ENCODE peak calls at places on chromosomes 6 and 20, in four cellular contexts. One of them, this sample, is unnamed.

GRCh38 chr6:82365011-82365751 is 1.6 kb downstream of the TPBG start:
- DNase-seq in K562: no peak
- DNase-seq in HepG2: no peak
- DNase-seq in GM12878: no peak
- DNase-seq in this sample: peak; percentile 73

GRCh38 chr20:51120438-51120837 is 97.5 kb upstream of the KCNG1 start:
- DNase-seq in GM12878: no peak
- DNase-seq in HepG2: no peak
- DNase-seq in K562: no peak
- DNase-seq in this sample: no peak

GRCh38 chr20:48541581-48542071 is 286.2 kb downstream of the PREX1 start:
- DNase-seq in HepG2: no peak
- DNase-seq in GM12878: peak; percentile 63
- DNase-seq in K562: no peak
- DNase-seq in this sample: no peak

GRCh38 chr6:63663147-63663877 is 27.7 kb downstream of the PHF3 start:
- DNase-seq in GM12878: no peak
- DNase-seq in K562: peak; percentile 18
- DNase-seq in HepG2: no peak
- DNase-seq in this sample: no peak

GRCh38 chr20:24986436-24987015 is 6.0 kb downstream of the APMAP start:
- DNase-seq in GM12878: no peak
- DNase-seq in K562: no peak
- DNase-seq in HepG2: no peak
- DNase-seq in this sample: no peak

GRCh38 chr6:106275692-106276091 is 49.9 kb downstream of the ATG5 start:
- DNase-seq in HepG2: no peak
- DNase-seq in GM12878: no peak
- DNase-seq in K562: no peak
- DNase-seq in this sample: no peak

GRCh38 chr20:63963784-63964301 is 5.9 kb downstream of the ZNF512B start:
- DNase-seq in HepG2: no peak
- DNase-seq in K562: no peak
- DNase-seq in GM12878: no peak
- DNase-seq in this sample: no peak

GRCh38 chr6:37680668-37681067 is 17.0 kb downstream of the MDGA1 start:
- DNase-seq in GM12878: no peak
- DNase-seq in K562: no peak
- DNase-seq in HepG2: no peak
- DNase-seq in this sample: no peak

GRCh38 chr6:15194453-15194852 is 51.4 kb upstream of the JARID2 start:
- DNase-seq in GM12878: no peak
- DNase-seq in HepG2: no peak
- DNase-seq in K562: no peak
- DNase-seq in this sample: no peak

GRCh38 chr6:20840675-20841074 is 306.4 kb downstream of the CDKAL1 start:
- DNase-seq in GM12878: no peak
- DNase-seq in HepG2: no peak
- DNase-seq in K562: no peak
- DNase-seq in this sample: no peak

GRCh38 chr6:144548525-144548924 is 263.4 kb downstream of the UTRN start:
- DNase-seq in K562: no peak
- DNase-seq in GM12878: no peak
- DNase-seq in HepG2: no peak
- DNase-seq in this sample: peak; percentile 12

GRCh38 chr6:130178692-130179091 is 44.1 kb downstream of the SAMD3 start:
- DNase-seq in K562: peak; percentile 34
- DNase-seq in GM12878: no peak
- DNase-seq in HepG2: peak; percentile 39
- DNase-seq in this sample: no peak

GRCh38 chr6:111909238-111909637 is 36.0 kb upstream of the FYN start:
- DNase-seq in HepG2: no peak
- DNase-seq in K562: no peak
- DNase-seq in GM12878: no peak
- DNase-seq in this sample: no peak

GRCh38 chr6:5537967-5538366 is 276.7 kb downstream of the FARS2 start:
- DNase-seq in K562: no peak
- DNase-seq in HepG2: no peak
- DNase-seq in GM12878: no peak
- DNase-seq in this sample: no peak

GRCh38 chr6:106369739-106370138 is 9.2 kb downstream of the CRYBG1 start:
- DNase-seq in GM12878: no peak
- DNase-seq in K562: no peak
- DNase-seq in HepG2: no peak
- DNase-seq in this sample: no peak

GRCh38 chr6:32949113-32949512 is 3.8 kb downstream of the HLA-DMA start:
- DNase-seq in HepG2: no peak
- DNase-seq in K562: no peak
- DNase-seq in GM12878: no peak
- DNase-seq in this sample: no peak

GRCh38 chr6:100462396-100462795 is 2.3 kb downstream of the SIM1 start:
- DNase-seq in HepG2: no peak
- DNase-seq in GM12878: no peak
- DNase-seq in K562: no peak
- DNase-seq in this sample: no peak

GRCh38 chr6:95017922-95018321 is 559.4 kb upstream of the MANEA start:
- DNase-seq in HepG2: no peak
- DNase-seq in GM12878: no peak
- DNase-seq in K562: no peak
- DNase-seq in this sample: no peak

GRCh38 chr6:139449611-139450000 is 75.2 kb upstream of the CITED2 start:
- DNase-seq in GM12878: no peak
- DNase-seq in HepG2: no peak
- DNase-seq in K562: peak; percentile 48
- DNase-seq in this sample: no peak

GRCh38 chr6:121434037-121434770 is 1.2 kb upstream of the GJA1 start:
- DNase-seq in HepG2: no peak
- DNase-seq in GM12878: no peak
- DNase-seq in K562: no peak
- DNase-seq in this sample: no peak

GRCh38 chr6:31004285-31004684 is 6.0 kb upstream of the MUC22 start:
- DNase-seq in HepG2: no peak
- DNase-seq in GM12878: no peak
- DNase-seq in K562: no peak
- DNase-seq in this sample: no peak

DNA sequence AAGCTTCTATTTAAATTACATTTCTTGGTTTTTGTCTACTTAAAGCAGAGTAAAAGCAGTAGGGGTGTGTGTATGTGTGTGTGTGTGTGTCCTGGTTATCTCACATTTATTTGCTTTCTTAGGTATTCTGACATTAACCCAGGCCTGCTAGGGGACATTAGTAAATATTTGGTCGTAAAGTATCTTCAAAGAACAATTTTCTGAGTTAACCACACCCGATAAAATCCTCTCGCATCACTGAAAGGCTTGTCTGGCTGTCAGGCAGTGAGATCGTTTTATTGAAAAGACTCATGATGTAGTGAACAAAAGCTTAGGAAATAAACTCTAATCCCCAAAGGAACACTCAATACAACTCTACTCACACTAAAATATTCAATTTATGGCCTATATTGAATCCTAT is 77.9 kb downstream of the ZNF217 start:
- DNase-seq in GM12878: no peak
- DNase-seq in HepG2: peak; percentile 77
- DNase-seq in K562: no peak
- DNase-seq in this sample: no peak
- TF ChIP-seq CHD2 in GM12878: no peak
- TF ChIP-seq CHD2 in HepG2: no peak
- TF ChIP-seq CHD2 in K562: no peak
- TF ChIP-seq CHD2 in this sample: no peak

DNA sequence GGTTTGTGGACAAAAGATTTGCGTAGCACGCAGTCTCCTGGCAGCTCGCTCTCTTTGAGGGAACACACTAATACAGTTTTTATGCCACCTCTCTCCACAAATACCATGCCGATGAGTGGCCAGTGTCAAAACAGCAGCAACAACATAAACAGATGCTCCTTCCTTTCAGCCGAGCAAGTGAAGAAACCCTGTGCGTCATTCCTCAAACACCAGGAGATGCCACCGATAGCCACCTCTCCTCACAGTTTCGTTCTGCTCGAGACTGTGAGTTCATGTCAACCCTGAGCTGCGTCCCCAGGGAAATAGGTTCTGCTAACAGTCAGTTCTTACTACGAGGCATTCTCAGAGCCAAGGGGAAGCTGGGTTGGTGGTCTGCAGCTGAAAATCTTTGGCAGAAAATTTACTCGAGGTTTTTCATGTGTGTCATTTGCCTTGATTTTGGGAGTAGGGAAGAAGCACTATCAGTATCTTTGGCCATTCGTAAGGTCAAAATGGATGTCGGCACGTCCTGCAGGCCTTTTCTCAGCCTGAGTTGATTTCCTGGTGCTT is 59.9 kb downstream of the EYA2 start:
- DNase-seq in HepG2: no peak
- DNase-seq in K562: no peak
- DNase-seq in GM12878: no peak
- DNase-seq in this sample: no peak
- TF ChIP-seq MXI1 in HepG2: no peak
- TF ChIP-seq MXI1 in K562: no peak
- TF ChIP-seq MXI1 in GM12878: no peak
- TF ChIP-seq MXI1 in this sample: no peak

GRCh38 chr6:118122801-118123200 is 215.7 kb downstream of the SLC35F1 start:
- DNase-seq in HepG2: no peak
- DNase-seq in GM12878: no peak
- DNase-seq in K562: no peak
- DNase-seq in this sample: no peak
- TF ChIP-seq CHD2 in HepG2: no peak
- TF ChIP-seq CHD2 in GM12878: no peak
- TF ChIP-seq CHD2 in K562: no peak
- TF ChIP-seq CHD2 in this sample: no peak

GRCh38 chr6:25863360-25863759 is 10.7 kb downstream of the SLC17A3 start:
- DNase-seq in K562: no peak
- DNase-seq in GM12878: no peak
- DNase-seq in HepG2: peak; percentile 45
- DNase-seq in this sample: no peak

GRCh38 chr6:25866011-25866410 is 8.0 kb downstream of the SLC17A3 start:
- DNase-seq in K562: peak; percentile 14
- DNase-seq in HepG2: no peak
- DNase-seq in GM12878: no peak
- DNase-seq in this sample: no peak

GRCh38 chr6:25862199-25862598 is 11.8 kb downstream of the SLC17A3 start:
- DNase-seq in HepG2: no peak
- DNase-seq in K562: no peak
- DNase-seq in GM12878: no peak
- DNase-seq in this sample: no peak
- TF ChIP-seq MXI1 in HepG2: no peak
- TF ChIP-seq MXI1 in K562: no peak
- TF ChIP-seq MXI1 in GM12878: no peak
- TF ChIP-seq MXI1 in this sample: no peak

GRCh38 chr6:16481680-16482079 is 243.3 kb downstream of the GMPR start:
- DNase-seq in HepG2: no peak
- DNase-seq in GM12878: no peak
- DNase-seq in K562: no peak
- DNase-seq in this sample: no peak
- TF ChIP-seq CHD2 in HepG2: no peak
- TF ChIP-seq CHD2 in GM12878: peak; percentile 55
- TF ChIP-seq CHD2 in K562: no peak
- TF ChIP-seq CHD2 in this sample: no peak

GRCh38 chr20:45886590-45887345 is 654 bp downstream of the SPATA25 start:
- DNase-seq in HepG2: no peak
- DNase-seq in GM12878: no peak
- DNase-seq in K562: no peak
- DNase-seq in this sample: no peak
- TF ChIP-seq MXI1 in HepG2: no peak
- TF ChIP-seq MXI1 in GM12878: no peak
- TF ChIP-seq MXI1 in K562: no peak
- TF ChIP-seq MXI1 in this sample: no peak

DNA sequence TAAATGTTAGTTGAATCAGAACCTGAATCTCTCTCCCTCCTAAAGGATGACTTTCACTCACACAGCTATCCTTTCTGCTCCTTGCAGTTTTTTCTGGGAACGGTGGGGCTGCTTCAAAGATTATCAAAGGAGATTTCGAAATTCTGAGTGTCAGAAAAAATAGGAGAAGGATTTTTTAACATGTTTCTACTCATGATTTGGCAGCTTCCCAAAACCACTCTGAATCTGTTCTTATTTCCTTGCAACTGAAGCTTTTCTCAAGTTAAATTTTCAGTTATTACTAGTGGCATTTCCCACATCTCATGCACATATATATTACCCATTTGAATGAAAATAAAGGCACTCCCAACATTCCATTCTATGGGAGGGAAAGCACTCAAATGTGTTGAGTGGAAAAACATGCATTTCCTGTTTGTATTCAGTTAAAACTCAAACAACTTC is 123.6 kb downstream of the LCA5 start:
- DNase-seq in K562: no peak
- DNase-seq in HepG2: no peak
- DNase-seq in GM12878: no peak
- DNase-seq in this sample: no peak
- TF ChIP-seq CHD2 in K562: no peak
- TF ChIP-seq CHD2 in HepG2: no peak
- TF ChIP-seq CHD2 in GM12878: no peak
- TF ChIP-seq CHD2 in this sample: no peak

GRCh38 chr6:141321486-141322347 is 811.0 kb upstream of the GJE1 start:
- DNase-seq in K562: no peak
- DNase-seq in GM12878: no peak
- DNase-seq in HepG2: no peak
- DNase-seq in this sample: no peak

GRCh38 chr6:141326925-141327324 is 805.8 kb upstream of the GJE1 start:
- DNase-seq in GM12878: no peak
- DNase-seq in HepG2: no peak
- DNase-seq in K562: no peak
- DNase-seq in this sample: no peak

GRCh38 chr6:141326426-141326825 is 806.3 kb upstream of the GJE1 start:
- DNase-seq in GM12878: no peak
- DNase-seq in HepG2: peak; percentile 62
- DNase-seq in K562: no peak
- DNase-seq in this sample: no peak
- TF ChIP-seq MXI1 in GM12878: no peak
- TF ChIP-seq MXI1 in HepG2: no peak
- TF ChIP-seq MXI1 in K562: no peak
- TF ChIP-seq MXI1 in this sample: no peak

This sample was measured in SK-N-SH.